ENCODE peak calls at places on chromosomes 16 and 17, in six cellular contexts. V is stimulated activated CD4-positive, alpha-beta T cell treated with anti-CD3 and anti-CD28 coated beads, Interleukin-1b, Interleukin-23, amount 100 ng/mL, for 24 hours; K is ACHN; J is sciatic nerve; H is foreskin fibroblast; N is EL. O is an unnamed sample.

GRCh38 chr17:21388944-21389343 is 12.8 kb downstream of the KCNJ12 start:
- DNase-seq in V (no peak), K (no peak), J (no peak), H (no peak), N (no peak), O (no peak)

GRCh38 chr16:30760160-30760559 is 1.7 kb downstream of the CFAP119 start:
- DNase-seq in V (no peak), K (no peak), J (no peak), H (no peak), N (no peak), O (no peak)

GRCh38 chr16:55393976-55394375 is 70.0 kb downstream of the IRX6 start:
- DNase-seq in V (no peak), K (no peak), J (no peak), H (no peak), N (no peak), O (no peak)

GRCh38 chr16:81581107-81581506 is 136.5 kb downstream of the CMIP start:
- DNase-seq in V (no peak), K (no peak), J (no peak), H (no peak), N (no peak), O (no peak)

GRCh38 chr16:77780378-77780837 is 8.0 kb upstream of the VAT1L start:
- DNase-seq in V (no peak), K (peak), J (no peak), H (peak), N (peak), O (no peak)

GRCh38 chr17:75806822-75807500 is 22.4 kb downstream of the UNK start:
- DNase-seq in V (no peak), K (no peak), J (peak), H (no peak), N (no peak), O (no peak)

GRCh38 chr17:45336390-45337182 is 19.8 kb upstream of the MAP3K14 start:
- DNase-seq in V (no peak), K (no peak), J (peak), H (no peak), N (no peak), O (no peak)

GRCh38 chr17:64572682-64573154 is 65.9 kb downstream of the CEP95 start:
- DNase-seq in V (no peak), K (peak), J (no peak), H (peak), N (peak), O (no peak)

GRCh38 chr16:86619263-86619935 is 41.0 kb downstream of the FOXL1 start:
- DNase-seq in V (no peak), K (no peak), J (no peak), H (peak), N (no peak), O (no peak)

GRCh38 chr17:28476076-28476475 is 2.6 kb downstream of the SLC13A2 start:
- DNase-seq in V (no peak), K (no peak), J (peak), H (no peak), N (no peak), O (no peak)